ENCODE peak calls at places on chromosomes 13 and 19, in five cellular contexts. S is GM03348; C is activated CD8-positive, alpha-beta T cell treated with anti-CD3 and anti-CD28 coated beads, Interleukin-2, amount 10 ng/mL, durations not matched to agents 7 days and 5 days; G is NCI-H774; Q is activated CD4-positive, alpha-beta T cell treated with anti-CD3 and anti-CD28 coated beads, Interleukin-2, amount 50 U/mL, for 24 hours. H is an unnamed sample.

GRCh38 chr13:76523740-76524382 is 362.3 kb downstream of the KCTD12 start:
- DNase-seq in Q (no peak), G (no peak), S (no peak), C (no peak), H (no peak)

GRCh38 chr19:11246941-11247340 is 7.5 kb downstream of the ANGPTL8 start:
- DNase-seq in C (no peak), Q (no peak), G (no peak), S (no peak), H (no peak)

GRCh38 chr19:6948884-6949283 is 61.5 kb downstream of the ADGRE1 start:
- DNase-seq in S (no peak), Q (no peak), C (no peak), G (no peak), H (no peak)

GRCh38 chr13:44117351-44117750 is 237.6 kb downstream of the LACC1 start:
- DNase-seq in Q (no peak), G (no peak), S (peak; percentile 10), C (no peak), H (no peak)

GRCh38 chr13:35994131-35994966 is 136.8 kb downstream of the DCLK1 start:
- DNase-seq in G (no peak), C (no peak), S (peak; percentile 60), Q (no peak), H (no peak)

GRCh38 chr19:33064117-33064777 is 441 bp downstream of the RHPN2 start:
- DNase-seq in S (peak; percentile 30), C (peak; percentile 44), G (peak; percentile 28), Q (no peak), H (no peak)

GRCh38 chr13:25733061-25733491 is 318.7 kb downstream of the SHISA2 start:
- DNase-seq in Q (no peak), S (no peak), G (no peak), C (no peak), H (no peak)

GRCh38 chr13:28531195-28531955 is 36.4 kb upstream of the FLT1 start:
- DNase-seq in Q (no peak), C (no peak), S (peak; percentile 72), G (no peak), H (no peak)